ENCODE peak calls at places on chromosomes 5 and 9, in eight cellular contexts. D is H9, C is colonic mucosa, W is neural progenitor cell, L is H1, H is astrocyte, S is GM12878, V is DND-41. E is an unnamed sample.

GRCh38 chr5:117682416-117682815 is 1107.8 kb upstream of the SEMA6A start:
- DNase-seq in D (no peak), C (no peak), W (no peak), L (no peak), H (peak), S (no peak), V (no peak), E (no peak)

GRCh38 chr9:7536310-7536939 is 263.2 kb downstream of the DMAC1 start:
- DNase-seq in D (peak), C (peak), W (peak), L (no peak), H (peak), S (no peak), V (peak), E (peak)

GRCh38 chr9:76703270-76703669 is 61.0 kb upstream of the PCA3 start:
- DNase-seq in D (no peak), C (no peak), W (no peak), L (no peak), H (no peak), S (no peak), V (no peak), E (no peak)

GRCh38 chr5:115551415-115551814 is 6.8 kb upstream of the FEM1C start:
- DNase-seq in D (no peak), C (peak), W (no peak), L (no peak), H (no peak), S (no peak), V (no peak), E (peak)

GRCh38 chr5:56170557-56170956 is 62.6 kb downstream of the ANKRD55 start:
- DNase-seq in D (no peak), C (no peak), W (no peak), L (no peak), H (peak), S (no peak), V (no peak), E (no peak)

GRCh38 chr9:106717686-106718085 is 145.3 kb upstream of the ZNF462 start:
- DNase-seq in D (no peak), C (no peak), W (no peak), L (no peak), H (peak), S (no peak), V (no peak), E (peak)

GRCh38 chr9:22073349-22073748 is 64.2 kb upstream of the CDKN2B start:
- DNase-seq in D (no peak), C (no peak), W (no peak), L (no peak), H (no peak), S (no peak), V (peak), E (no peak)

GRCh38 chr5:146118325-146118724 is 12.9 kb upstream of the PLAC8L1 start:
- DNase-seq in D (no peak), C (no peak), W (no peak), L (no peak), H (no peak), S (no peak), V (no peak), E (no peak)

GRCh38 chr5:76696254-76696653 is 19.7 kb upstream of the F2R start:
- DNase-seq in D (no peak), C (no peak), W (no peak), L (no peak), H (no peak), S (no peak), V (no peak), E (no peak)

GRCh38 chr5:143601357-143601756 is 197.9 kb upstream of the NR3C1 start:
- DNase-seq in D (no peak), C (no peak), W (no peak), L (no peak), H (no peak), S (no peak), V (no peak), E (no peak)

GRCh38 chr5:117103703-117104102 is 529.1 kb upstream of the SEMA6A start:
- DNase-seq in D (no peak), C (no peak), W (peak), L (no peak), H (no peak), S (no peak), V (no peak), E (no peak)

GRCh38 chr5:8517461-8517860 is 648.5 kb downstream of the MTRR start:
- DNase-seq in D (no peak), C (no peak), W (no peak), L (no peak), H (no peak), S (no peak), V (no peak), E (peak)

GRCh38 chr5:61549530-61549929 is 217.5 kb downstream of the ZSWIM6 start:
- DNase-seq in D (no peak), C (no peak), W (no peak), L (no peak), H (no peak), S (no peak), V (no peak), E (no peak)

GRCh38 chr9:77647267-77647658 is 859 bp downstream of the GNA14 start:
- DNase-seq in D (peak), C (no peak), W (no peak), L (no peak), H (no peak), S (no peak), V (no peak), E (no peak)

GRCh38 chr5:165201364-165202143 is 1696.1 kb downstream of the MAT2B start:
- DNase-seq in D (no peak), C (no peak), W (no peak), L (no peak), H (peak), S (no peak), V (no peak), E (peak)

GRCh38 chr9:7154650-7155049 is 396.9 kb downstream of the KDM4C start:
- DNase-seq in D (no peak), C (no peak), W (no peak), L (no peak), H (no peak), S (no peak), V (no peak), E (no peak)

GRCh38 chr9:84697494-84698114 is 28.1 kb downstream of the NTRK2 start:
- DNase-seq in D (peak), C (peak), W (peak), L (peak), H (peak), S (no peak), V (peak), E (peak)

GRCh38 chr5:144798595-144798994 is 627.9 kb downstream of the KCTD16 start:
- DNase-seq in D (no peak), C (no peak), W (no peak), L (no peak), H (no peak), S (no peak), V (no peak), E (no peak)

GRCh38 chr9:90815183-90815943 is 13.7 kb downstream of the SYK start:
- DNase-seq in D (no peak), C (no peak), W (no peak), L (no peak), H (no peak), S (no peak), V (peak), E (no peak)

GRCh38 chr5:6468870-6469269 is 20.2 kb downstream of the UBE2QL1 start:
- DNase-seq in D (no peak), C (no peak), W (no peak), L (no peak), H (no peak), S (no peak), V (no peak), E (no peak)

GRCh38 chr5:128498844-128499455 is 39.1 kb downstream of the FBN2 start:
- DNase-seq in D (no peak), C (peak), W (peak), L (no peak), H (peak), S (no peak), V (no peak), E (peak)

GRCh38 chr5:54220230-54221040 is 89.9 kb downstream of the ARL15 start:
- DNase-seq in D (no peak), C (no peak), W (no peak), L (no peak), H (no peak), S (no peak), V (no peak), E (no peak)

GRCh38 chr9:124331580-124331979 is 73.8 kb downstream of the NEK6 start:
- DNase-seq in D (no peak), C (no peak), W (no peak), L (no peak), H (no peak), S (no peak), V (no peak), E (no peak)

GRCh38 chr5:132414634-132415377 is 45.3 kb downstream of the SLC22A5 start:
- DNase-seq in D (no peak), C (no peak), W (no peak), L (no peak), H (peak), S (no peak), V (no peak), E (peak)

DNA sequence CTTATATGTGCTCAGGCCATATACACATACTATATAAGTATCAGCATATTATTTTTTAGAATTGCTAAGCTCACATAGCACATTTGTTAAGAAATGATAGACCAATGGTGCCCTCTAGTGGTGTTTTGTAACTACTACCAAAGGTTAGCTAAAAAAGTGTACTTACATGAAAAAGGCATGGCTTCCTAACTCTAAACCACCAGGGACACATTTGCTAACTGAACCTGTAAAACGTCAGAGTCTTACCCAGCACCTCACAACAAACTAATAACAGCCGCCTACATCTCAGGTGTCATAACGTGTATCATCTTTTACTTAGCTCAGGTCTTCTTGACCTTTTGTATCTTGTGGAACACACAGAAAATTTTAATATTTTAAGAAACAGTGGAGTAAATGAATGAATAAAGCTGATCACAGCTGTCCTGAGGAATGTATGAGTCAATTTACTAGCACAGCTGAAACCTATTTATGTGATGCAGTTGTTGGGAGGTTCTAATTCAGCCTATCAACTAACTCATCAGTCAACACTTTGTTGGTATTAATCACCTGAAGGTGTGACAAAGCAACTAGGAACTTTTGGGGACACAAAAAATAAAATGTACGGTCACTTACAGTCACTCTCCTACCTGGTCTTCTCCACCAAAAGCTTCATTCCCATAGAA is 72.9 kb downstream of the BAAT start:
- DNase-seq in D (no peak), C (no peak), W (peak), L (no peak), H (peak), S (peak), V (no peak), E (peak)
- H3K9ac ChIP-seq in D (no peak), C (no peak), W (no peak), L (no peak), H (no peak), S (no peak), V (no peak), E (no peak)

DNA sequence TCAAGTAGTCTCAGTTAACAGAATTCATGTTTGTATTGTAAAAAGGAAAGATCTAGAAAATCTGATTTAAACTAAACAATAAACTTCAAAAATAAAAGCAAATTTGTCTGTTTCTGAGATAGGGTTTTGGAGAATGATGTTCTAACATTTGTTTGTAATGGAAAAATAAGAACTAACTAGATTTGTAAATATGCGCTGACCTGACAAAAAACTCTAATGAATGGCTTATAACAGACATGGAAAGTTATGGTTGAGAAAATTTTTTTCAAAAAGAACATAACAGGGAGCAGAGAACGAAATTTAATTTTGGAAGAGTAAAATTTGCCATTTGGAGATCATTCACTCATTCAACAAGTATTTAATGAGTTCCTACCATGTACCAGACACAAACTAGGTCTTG is 179.0 kb upstream of the TARS1 start:
- DNase-seq in D (no peak), C (no peak), W (no peak), L (no peak), H (no peak), S (no peak), V (no peak), E (no peak)
- H3K27ac ChIP-seq in D (no peak), C (no peak), W (no peak), L (no peak), H (peak), S (no peak), V (no peak), E (peak)

DNA sequence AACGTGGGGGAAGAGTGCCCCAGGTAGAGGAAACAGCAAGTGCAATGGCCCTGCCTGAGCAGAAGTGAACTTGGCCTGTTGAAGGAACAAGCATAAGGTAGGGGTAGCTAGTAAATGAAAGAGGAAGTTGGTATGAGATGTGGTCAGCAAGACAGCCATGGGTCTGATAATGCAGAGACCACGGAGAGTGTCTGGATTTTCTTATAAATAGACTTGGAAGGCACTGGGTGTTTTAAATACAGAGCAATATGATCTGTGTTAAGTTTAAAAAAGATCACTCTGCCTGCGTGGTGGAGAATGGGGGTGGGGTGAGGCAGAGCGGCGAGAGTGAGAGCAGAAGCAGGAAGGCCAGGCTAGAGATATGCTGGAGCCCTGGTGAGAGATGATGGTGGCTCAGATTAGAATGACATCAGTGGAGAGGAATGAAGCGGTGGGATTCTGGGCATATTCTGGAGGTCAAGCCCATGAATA is 4.2 kb downstream of the ADAM19 start:
- DNase-seq in D (no peak), C (no peak), W (no peak), L (peak), H (peak), S (peak), V (peak), E (no peak)
- H3K9ac ChIP-seq in D (no peak), C (peak), W (no peak), L (no peak), H (peak), S (peak), V (no peak), E (no peak)

GRCh38 chr5:170049713-170050112 is 56.0 kb upstream of the FOXI1 start:
- DNase-seq in D (no peak), C (no peak), W (no peak), L (no peak), H (no peak), S (no peak), V (no peak), E (no peak)
- H3K27ac ChIP-seq in D (no peak), C (no peak), W (no peak), L (no peak), H (no peak), S (no peak), V (no peak), E (no peak)

E was measured in PC-3.